ENCODE peak calls at places on chromosomes 5 and 9, in eight cellular contexts. A is HFFc6; G is activated naive CD8-positive, alpha-beta T cell treated with anti-CD3 and anti-CD28 coated beads, Interleukin-2, amount 50 U/mL, for 16 hours; E is astrocyte; J is NCI-H1105 treated with DMSO at 0.1 percent for 48 hours; M is activated T-helper 1 cell treated with anti-CD3 and anti-CD28 coated beads, Interleukin-12 subunit alpha, Interleukin-12 subunit beta, Interleukin-2, Interleukin-4 antibody, amounts not matched to agents 30 ng/mL and 10 ng/mL and 1 ng/mL, durations not matched to agents 14 hours and 24 hours and 36 hours; Y is progenitor cell of endocrine pancreas; B is activated CD4-positive, alpha-beta T cell treated with anti-CD3 and anti-CD28 coated beads, Interleukin-2, amount 50 U/mL, for 1 hour. N is an unnamed sample.

GRCh38 chr5:126280820-126281219 is 142.4 kb upstream of the GRAMD2B start:
- DNase-seq in A (no peak), G (no peak), E (no peak), J (no peak), M (no peak), Y (no peak), B (no peak), N (no peak)

GRCh38 chr5:143979044-143979690 is 167.2 kb downstream of the HMHB1 start:
- DNase-seq in A (no peak), G (no peak), E (no peak), J (no peak), M (no peak), Y (no peak), B (no peak), N (no peak)

GRCh38 chr5:163338-163620 is 28.0 kb upstream of the LRRC14B start:
- DNase-seq in A (no peak), G (no peak), E (no peak), J (no peak), M (no peak), Y (no peak), B (no peak), N (no peak)

GRCh38 chr9:78030553-78031270 is 899 bp downstream of the GNAQ start:
- DNase-seq in A (peak; percentile 15), G (peak; percentile 26), E (no peak), J (peak; percentile 33), M (peak; percentile 39), Y (peak; percentile 42), B (peak; percentile 61), N (peak; percentile 39)

GRCh38 chr5:59351076-59351794 is 542.3 kb downstream of the PDE4D start:
- DNase-seq in A (no peak), G (no peak), E (peak; percentile 22), J (no peak), M (no peak), Y (no peak), B (no peak), N (no peak)

GRCh38 chr9:114467226-114467750 is 38.0 kb downstream of the WHRN start:
- DNase-seq in A (no peak), G (no peak), E (no peak), J (no peak), M (no peak), Y (no peak), B (no peak), N (no peak)

GRCh38 chr5:72509401-72509800 is 2.2 kb upstream of the ZNF366 start:
- DNase-seq in A (no peak), G (no peak), E (no peak), J (no peak), M (no peak), Y (no peak), B (no peak), N (no peak)

GRCh38 chr9:127180457-127181314 is 58.3 kb upstream of the ANGPTL2 start:
- DNase-seq in A (no peak), G (no peak), E (no peak), J (no peak), M (no peak), Y (peak; percentile 4), B (no peak), N (no peak)

GRCh38 chr5:59506285-59506877 is 387.1 kb downstream of the PDE4D start:
- DNase-seq in A (peak; percentile 26), G (no peak), E (no peak), J (peak; percentile 23), M (no peak), Y (no peak), B (no peak), N (no peak)

GRCh38 chr5:133664422-133664821 is 52.1 kb upstream of the FSTL4 start:
- DNase-seq in A (peak; percentile 64), G (no peak), E (peak; percentile 41), J (no peak), M (no peak), Y (no peak), B (no peak), N (no peak)

GRCh38 chr9:4839470-4839912 is 46.7 kb downstream of the RCL1 start:
- DNase-seq in A (no peak), G (no peak), E (no peak), J (no peak), M (no peak), Y (no peak), B (no peak), N (no peak)

GRCh38 chr5:148912714-148913398 is 86.4 kb downstream of the ADRB2 start:
- DNase-seq in A (peak; percentile 99), G (no peak), E (peak; percentile 98), J (no peak), M (no peak), Y (no peak), B (no peak), N (no peak)

GRCh38 chr5:38316544-38317224 is 58.3 kb downstream of the EGFLAM start:
- DNase-seq in A (peak; percentile 46), G (no peak), E (no peak), J (no peak), M (no peak), Y (no peak), B (no peak), N (no peak)

GRCh38 chr5:1535646-1536045 is 11.9 kb upstream of the LPCAT1 start:
- DNase-seq in A (no peak), G (no peak), E (no peak), J (no peak), M (no peak), Y (no peak), B (no peak), N (no peak)

GRCh38 chr5:54049963-54050362 is 260.4 kb downstream of the ARL15 start:
- DNase-seq in A (peak; percentile 59), G (no peak), E (peak; percentile 61), J (no peak), M (no peak), Y (no peak), B (no peak), N (no peak)

GRCh38 chr5:62266573-62266972 is 39.4 kb upstream of the KIF2A start:
- DNase-seq in A (no peak), G (no peak), E (no peak), J (no peak), M (no peak), Y (no peak), B (no peak), N (no peak)

GRCh38 chr5:113581388-113581787 is 67.9 kb downstream of the YTHDC2 start:
- DNase-seq in A (no peak), G (no peak), E (no peak), J (peak; percentile 1), M (no peak), Y (no peak), B (no peak), N (no peak)

GRCh38 chr5:90606539-90606938 is 47.9 kb downstream of the ADGRV1 start:
- DNase-seq in A (no peak), G (no peak), E (no peak), J (no peak), M (no peak), Y (no peak), B (no peak), N (no peak)

GRCh38 chr9:128011071-128011817 is 30.5 kb upstream of the EEIG1 start:
- DNase-seq in A (no peak), G (no peak), E (no peak), J (no peak), M (no peak), Y (no peak), B (no peak), N (no peak)

GRCh38 chr5:135162661-135163265 is 128.7 kb upstream of the PITX1 start:
- DNase-seq in A (no peak), G (no peak), E (no peak), J (no peak), M (no peak), Y (no peak), B (no peak), N (no peak)

GRCh38 chr5:114325552-114325951 is 36.3 kb upstream of the KCNN2 start:
- DNase-seq in A (peak; percentile 4), G (no peak), E (peak; percentile 25), J (no peak), M (no peak), Y (no peak), B (no peak), N (no peak)

GRCh38 chr9:133405508-133406009 is 12.3 kb downstream of the REXO4 start:
- DNase-seq in A (peak; percentile 9), G (no peak), E (no peak), J (no peak), M (no peak), Y (no peak), B (no peak), N (no peak)

GRCh38 chr5:38148021-38148625 is 110.2 kb upstream of the EGFLAM start:
- DNase-seq in A (no peak), G (no peak), E (no peak), J (no peak), M (no peak), Y (no peak), B (no peak), N (no peak)

GRCh38 chr5:152262667-152263066 is 142.4 kb downstream of the NMUR2 start:
- DNase-seq in A (no peak), G (no peak), E (no peak), J (no peak), M (no peak), Y (no peak), B (no peak), N (no peak)

GRCh38 chr5:142726188-142726731 is 40.4 kb upstream of the FGF1 start:
- DNase-seq in A (peak; percentile 93), G (no peak), E (peak; percentile 84), J (no peak), M (no peak), Y (no peak), B (no peak), N (no peak)

GRCh38 chr9:76912631-76913275 is 6.8 kb upstream of the PRUNE2 start:
- DNase-seq in A (peak; percentile 9), G (no peak), E (peak; percentile 86), J (no peak), M (no peak), Y (no peak), B (no peak), N (no peak)